ENCODE peak calls at places on chromosomes 6 and 20, in ten cellular contexts. R is fibroblast of villous mesenchyme; K is CD8-positive, alpha-beta T cell; T is AG09309; W is brain microvascular endothelial cell; J is HepG2; C is fibroblast of the aortic adventitia; M is fibroblast of mammary gland; F is A549; D is fibroblast of lung. E is an unnamed sample.

GRCh38 chr6:108650781-108651180 is 90.1 kb downstream of the FOXO3 start:
- DNase-seq in R (peak; percentile 85), K (no peak), T (peak; percentile 50), W (peak; percentile 7), J (no peak), C (peak; percentile 69), M (peak; percentile 89), F (no peak), D (peak; percentile 80), E (no peak)

GRCh38 chr6:159169557-159170332 is 545 bp downstream of the FNDC1 start:
- DNase-seq in R (peak; percentile 13), K (no peak), T (no peak), W (peak; percentile 39), J (no peak), C (peak; percentile 31), M (peak; percentile 30), F (peak; percentile 25), D (peak; percentile 61), E (peak; percentile 52)

GRCh38 chr20:43323592-43323991 is 133.9 kb upstream of the PTPRT start:
- DNase-seq in R (no peak), K (no peak), T (no peak), W (no peak), J (no peak), C (no peak), M (no peak), F (no peak), D (no peak), E (no peak)

GRCh38 chr6:45609141-45609638 is 231.5 kb upstream of the SUPT3H start:
- DNase-seq in R (peak; percentile 99), K (no peak), T (no peak), W (peak; percentile 92), J (no peak), C (peak; percentile 78), M (peak; percentile 100), F (no peak), D (peak; percentile 96), E (peak; percentile 49)

GRCh38 chr6:134026597-134026996 is 25.8 kb downstream of the SLC2A12 start:
- DNase-seq in R (peak; percentile 58), K (no peak), T (no peak), W (peak; percentile 35), J (no peak), C (no peak), M (peak; percentile 35), F (no peak), D (peak; percentile 74), E (no peak)

GRCh38 chr20:13098720-13099355 is 90.1 kb downstream of the SPTLC3 start:
- DNase-seq in R (no peak), K (no peak), T (no peak), W (no peak), J (peak; percentile 47), C (no peak), M (no peak), F (no peak), D (no peak), E (no peak)

GRCh38 chr6:104409913-104410312 is 449.8 kb downstream of the HACE1 start:
- DNase-seq in R (peak; percentile 21), K (no peak), T (no peak), W (no peak), J (no peak), C (no peak), M (peak; percentile 37), F (no peak), D (no peak), E (no peak)

GRCh38 chr6:109672827-109673226 is 18.2 kb downstream of the AK9 start:
- DNase-seq in R (no peak), K (no peak), T (no peak), W (no peak), J (no peak), C (no peak), M (no peak), F (no peak), D (no peak), E (no peak)

GRCh38 chr6:127518212-127518709 is 874 bp downstream of the MTCL3 start:
- DNase-seq in R (no peak), K (no peak), T (no peak), W (no peak), J (no peak), C (no peak), M (no peak), F (peak; percentile 22), D (peak; percentile 16), E (no peak)
- H3K4me3 ChIP-seq in R (no peak overlapping the region), K (no peak overlapping the region), T (peak overlapping the region; percentile 42), W (peak overlapping the region; percentile 54), J (no peak overlapping the region), C (peak overlapping the region; percentile 56), M (peak overlapping the region; percentile 48), F (peak overlapping the region; percentile 72), D (peak overlapping the region; percentile 52), E (peak overlapping the region; percentile 34)

GRCh38 chr6:40999498-41000070 is 39.4 kb downstream of the UNC5CL start:
- DNase-seq in R (peak; percentile 46), K (no peak), T (no peak), W (no peak), J (peak; percentile 80), C (peak; percentile 66), M (peak; percentile 74), F (peak; percentile 53), D (peak; percentile 40), E (peak; percentile 66)

GRCh38 chr6:40997256-40997957 is 41.6 kb downstream of the UNC5CL start:
- DNase-seq in R (peak; percentile 56), K (no peak), T (peak; percentile 20), W (peak; percentile 73), J (peak; percentile 95), C (peak; percentile 65), M (peak; percentile 34), F (peak; percentile 68), D (peak; percentile 83), E (no peak)

GRCh38 chr6:41000248-41000647 is 38.8 kb downstream of the UNC5CL start:
- DNase-seq in R (no peak), K (no peak), T (no peak), W (no peak), J (no peak), C (no peak), M (no peak), F (no peak), D (no peak), E (no peak)

GRCh38 chr6:40998661-40999060 is 40.4 kb downstream of the UNC5CL start:
- DNase-seq in R (no peak), K (no peak), T (no peak), W (no peak), J (no peak), C (no peak), M (no peak), F (no peak), D (no peak), E (no peak)

DNA sequence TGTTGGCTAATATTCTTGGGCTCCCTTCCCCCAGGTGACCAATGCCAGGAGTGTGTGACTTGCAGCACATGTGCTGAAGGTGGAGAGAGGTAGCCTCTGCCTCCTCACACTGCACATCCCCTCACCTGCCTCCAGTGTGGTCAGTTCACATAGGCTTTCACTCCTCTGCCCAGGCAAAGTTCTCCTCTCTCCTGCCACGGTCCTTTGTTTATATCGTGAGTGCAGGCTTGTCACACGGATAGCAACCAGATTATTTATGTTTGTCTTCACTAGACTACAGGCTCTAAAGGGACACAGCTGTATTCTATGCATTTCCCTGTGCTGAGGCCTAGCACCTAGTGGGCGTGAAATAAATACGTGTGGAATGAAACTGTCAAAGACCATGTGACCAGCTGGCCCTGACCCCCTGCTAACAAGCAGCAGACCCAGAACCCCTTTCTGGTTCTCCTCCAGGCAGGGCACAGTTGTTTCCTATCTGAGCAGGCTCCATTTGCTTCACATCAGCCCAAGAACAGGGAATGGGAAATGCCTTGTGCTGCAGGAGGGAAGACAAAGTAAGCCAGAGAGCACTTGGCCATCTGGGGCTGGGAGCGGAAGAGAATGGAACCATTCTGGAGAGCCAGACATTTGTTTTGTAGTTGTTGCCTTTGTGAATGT is 42.3 kb downstream of the UNC5CL start:
- DNase-seq in R (peak; percentile 7), K (no peak), T (no peak), W (no peak), J (peak; percentile 69), C (no peak), M (no peak), F (peak; percentile 20), D (no peak), E (no peak)
- H3K4me3 ChIP-seq in R (no peak overlapping the region), K (no peak overlapping the region), T (no peak overlapping the region), W (no peak overlapping the region), J (peak overlapping the region; percentile 20), C (no peak overlapping the region), M (no peak overlapping the region), F (no peak overlapping the region), D (no peak overlapping the region), E (no peak overlapping the region)

DNA sequence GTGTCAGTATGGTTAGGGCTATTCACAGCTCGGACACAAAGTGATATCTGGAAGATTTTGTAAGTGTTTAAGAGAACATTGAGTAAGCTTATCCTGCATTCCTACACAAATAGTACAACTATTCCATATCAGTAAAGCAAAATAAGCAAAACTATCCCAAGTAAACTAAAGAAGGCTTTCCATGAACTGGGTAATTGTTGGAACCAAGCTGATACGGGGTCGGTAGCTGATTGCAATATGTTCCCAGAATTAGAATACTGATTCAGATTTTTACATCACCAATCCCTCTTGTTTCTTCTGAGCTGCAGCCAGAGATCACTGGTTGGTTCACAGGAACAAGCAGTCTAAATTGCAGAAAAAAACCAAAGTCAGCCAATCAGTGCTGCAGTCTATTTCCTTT is 54.1 kb downstream of the CDS2 start:
- DNase-seq in R (peak; percentile 18), K (no peak), T (no peak), W (no peak), J (no peak), C (peak; percentile 54), M (no peak), F (no peak), D (no peak), E (no peak)
- H3K4me3 ChIP-seq in R (no peak overlapping the region), K (no peak overlapping the region), T (no peak overlapping the region), W (no peak overlapping the region), J (no peak overlapping the region), C (peak overlapping the region; percentile 47), M (no peak overlapping the region), F (no peak overlapping the region), D (no peak overlapping the region), E (no peak overlapping the region)

GRCh38 chr20:51021067-51022025 is 1.6 kb downstream of the KCNG1 start:
- DNase-seq in R (no peak), K (no peak), T (no peak), W (peak; percentile 50), J (no peak), C (peak; percentile 21), M (peak; percentile 35), F (no peak), D (peak; percentile 59), E (no peak)

GRCh38 chr20:51017313-51017712 is 5.6 kb downstream of the KCNG1 start:
- DNase-seq in R (no peak), K (no peak), T (no peak), W (no peak), J (no peak), C (no peak), M (no peak), F (no peak), D (no peak), E (no peak)

GRCh38 chr20:51020657-51021056 is 2.2 kb downstream of the KCNG1 start:
- DNase-seq in R (no peak), K (no peak), T (no peak), W (no peak), J (no peak), C (no peak), M (no peak), F (no peak), D (no peak), E (no peak)

GRCh38 chr20:51022227-51022802 is 592 bp downstream of the KCNG1 start:
- DNase-seq in R (no peak), K (no peak), T (no peak), W (no peak), J (no peak), C (no peak), M (no peak), F (no peak), D (no peak), E (no peak)

DNA sequence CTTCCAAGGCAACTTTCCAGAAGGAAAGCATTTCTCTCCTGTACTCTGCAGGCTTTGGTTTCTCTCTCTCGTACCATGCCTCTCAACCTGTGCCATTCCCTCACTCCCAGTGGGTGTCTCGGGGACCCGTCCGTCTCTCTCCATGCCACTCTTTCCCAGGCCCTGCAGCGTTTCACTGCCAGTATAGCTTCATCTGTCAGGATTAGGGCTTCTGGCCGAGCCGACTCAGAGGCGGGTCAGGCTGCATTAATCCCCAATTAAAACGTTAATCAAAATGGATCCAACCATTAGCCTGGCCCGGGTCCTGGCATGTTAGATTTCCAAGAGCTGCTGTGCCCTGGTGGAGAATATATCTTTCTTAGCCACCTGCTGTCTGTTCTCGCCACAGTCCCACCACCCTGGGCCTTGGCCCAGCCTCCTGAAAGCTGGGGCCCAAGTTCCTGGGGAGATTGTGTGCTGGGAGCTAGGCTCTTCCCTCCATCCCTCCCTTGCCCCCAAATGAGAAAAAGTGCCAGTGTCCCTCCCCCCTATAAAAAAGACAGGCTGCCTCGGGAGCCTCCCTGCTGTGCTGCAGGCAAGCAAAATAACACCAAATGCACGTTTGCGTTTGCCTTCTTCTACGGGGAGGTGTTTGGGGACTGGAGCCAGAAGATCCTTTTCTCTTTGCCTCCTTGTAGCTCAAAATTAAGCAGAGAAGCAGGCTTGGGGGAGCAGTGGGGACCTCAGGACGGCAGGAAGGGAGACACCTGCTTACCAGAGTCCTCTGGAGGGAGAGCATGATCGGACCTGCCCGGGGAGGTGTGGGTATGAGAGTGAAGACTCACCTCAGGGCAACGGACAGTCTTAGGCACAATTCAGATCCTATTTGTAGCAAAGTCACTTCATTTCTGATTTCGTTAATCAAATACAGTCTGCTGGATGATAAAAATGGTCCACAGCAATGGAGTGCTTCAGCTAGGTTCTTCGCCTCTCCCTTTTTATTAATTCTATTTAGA is 3.0 kb downstream of the KCNG1 start:
- DNase-seq in R (no peak), K (no peak), T (no peak), W (no peak), J (no peak), C (no peak), M (no peak), F (no peak), D (no peak), E (no peak)
- H3K4me3 ChIP-seq in R (no peak overlapping the region), K (no peak overlapping the region), T (no peak overlapping the region), W (peak overlapping the region; percentile 88), J (no peak overlapping the region), C (no peak overlapping the region), M (no peak overlapping the region), F (no peak overlapping the region), D (no peak overlapping the region), E (no peak overlapping the region)